ENCODE peak calls at places on chromosome 10, in four cellular contexts. I, S, P and V are unnamed samples.

GRCh38 chr10:86070278-86070677 is 296.3 kb downstream of the GRID1 start:
- DNase-seq in I (peak; percentile 4), S (no peak), P (no peak), V (no peak)

GRCh38 chr10:89609730-89610393 is 35.2 kb downstream of the PANK1 start:
- DNase-seq in I (no peak), S (no peak), P (no peak), V (no peak)

GRCh38 chr10:74380780-74381179 is 229.8 kb downstream of the ADK start:
- DNase-seq in I (no peak), S (no peak), P (no peak), V (no peak)

GRCh38 chr10:107649249-107649648 is 484.7 kb upstream of the SORCS1 start:
- DNase-seq in I (no peak), S (no peak), P (no peak), V (no peak)

GRCh38 chr10:114682532-114682931 is 24.5 kb upstream of the ABLIM1 start:
- DNase-seq in I (no peak), S (no peak), P (no peak), V (no peak)

GRCh38 chr10:119896937-119897336 is 4.4 kb downstream of the SEC23IP start:
- DNase-seq in I (peak; percentile 80), S (peak; percentile 30), P (peak; percentile 61), V (no peak)

GRCh38 chr10:15344256-15344875 is 26.7 kb downstream of the FAM171A1 start:
- DNase-seq in I (no peak), S (no peak), P (no peak), V (no peak)

GRCh38 chr10:8183241-8183704 is 128.8 kb downstream of the GATA3 start:
- DNase-seq in I (no peak), S (no peak), P (no peak), V (no peak)

GRCh38 chr10:89236221-89236620 is 15.4 kb downstream of the LIPA start:
- DNase-seq in I (no peak), S (no peak), P (no peak), V (no peak)

GRCh38 chr10:69467928-69468770 is 16.9 kb downstream of the TSPAN15 start:
- DNase-seq in I (no peak), S (no peak), P (no peak), V (no peak)

GRCh38 chr10:122141821-122142651 is 129.1 kb upstream of the BTBD16 start:
- DNase-seq in I (no peak), S (no peak), P (no peak), V (no peak)

GRCh38 chr10:30645340-30645827 is 15.8 kb upstream of the LYZL2 start:
- DNase-seq in I (peak; percentile 74), S (no peak), P (no peak), V (no peak)

GRCh38 chr10:53536322-53536721 is 763.7 kb upstream of the MBL2 start:
- DNase-seq in I (no peak), S (no peak), P (no peak), V (no peak)

GRCh38 chr10:97321032-97321806 is 2.1 kb downstream of the FRAT1 start:
- DNase-seq in I (peak; percentile 73), S (no peak), P (peak; percentile 32), V (no peak)

GRCh38 chr10:9060314-9060713 is 1005.8 kb downstream of the GATA3 start:
- DNase-seq in I (no peak), S (no peak), P (no peak), V (no peak)

GRCh38 chr10:119206603-119207366 is 586 bp upstream of the GRK5 start:
- DNase-seq in I (peak; percentile 91), S (peak; percentile 75), P (peak; percentile 89), V (peak; percentile 93)

GRCh38 chr10:74145133-74145532 is 5.5 kb downstream of the AP3M1 start:
- DNase-seq in I (no peak), S (no peak), P (no peak), V (no peak)

GRCh38 chr10:96622330-96622729 is 35.5 kb upstream of the TM9SF3 start:
- DNase-seq in I (no peak), S (no peak), P (no peak), V (no peak)

DNA sequence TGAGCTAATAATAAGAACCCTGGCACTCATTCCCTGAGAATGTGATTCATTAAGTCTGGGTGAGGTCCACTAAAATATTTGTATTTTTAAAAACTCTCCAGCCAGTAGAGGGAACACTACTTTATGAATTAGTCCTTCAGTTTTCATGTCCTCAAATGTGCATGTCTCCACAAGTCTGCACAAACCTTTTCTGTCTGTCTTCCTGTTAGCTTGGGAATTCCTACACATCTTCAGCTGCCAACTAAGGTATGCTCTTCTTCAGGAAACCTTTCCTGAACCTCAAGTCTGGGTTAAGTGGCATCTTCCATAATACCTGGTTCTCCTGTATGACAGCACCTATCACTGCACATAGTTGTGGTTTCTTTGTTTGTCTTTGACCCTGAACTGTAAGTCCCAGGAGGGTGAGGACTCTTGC is 119.6 kb upstream of the MKX start:
- DNase-seq in I (no peak), S (no peak), P (no peak), V (no peak)
- TF ChIP-seq CTCF in I (no peak), S (no peak), P (no peak), V (no peak)

DNA sequence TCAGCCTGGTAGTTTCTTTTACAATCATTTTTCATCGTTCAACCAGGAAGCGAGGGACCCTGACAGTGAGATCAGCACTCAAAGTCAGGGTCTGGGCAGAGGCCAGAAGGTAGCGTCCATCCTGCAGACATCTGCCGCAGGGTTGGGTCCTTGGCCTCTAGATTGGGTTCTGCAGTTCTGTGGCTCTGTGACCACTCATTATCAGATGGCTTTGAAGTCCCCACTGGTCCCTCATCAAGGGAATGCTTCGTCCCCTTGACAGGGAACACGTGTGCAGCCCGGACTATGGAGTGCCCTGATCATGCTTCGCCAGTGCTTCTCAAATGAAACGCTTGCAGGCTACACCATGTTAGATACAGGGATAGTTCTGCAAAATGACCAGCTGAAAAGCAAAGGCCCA is 64.1 kb downstream of the FRMPD2 start:
- DNase-seq in I (no peak), S (no peak), P (no peak), V (peak; percentile 89)
- TF ChIP-seq POLR2A in I (no peak), S (no peak), P (no peak), V (no peak)

GRCh38 chr10:22758862-22759261 is 44.5 kb upstream of the PIP4K2A start:
- DNase-seq in I (no peak), S (no peak), P (no peak), V (no peak)
- TF ChIP-seq CTCF in I (no peak), S (no peak), P (no peak), V (no peak)

DNA sequence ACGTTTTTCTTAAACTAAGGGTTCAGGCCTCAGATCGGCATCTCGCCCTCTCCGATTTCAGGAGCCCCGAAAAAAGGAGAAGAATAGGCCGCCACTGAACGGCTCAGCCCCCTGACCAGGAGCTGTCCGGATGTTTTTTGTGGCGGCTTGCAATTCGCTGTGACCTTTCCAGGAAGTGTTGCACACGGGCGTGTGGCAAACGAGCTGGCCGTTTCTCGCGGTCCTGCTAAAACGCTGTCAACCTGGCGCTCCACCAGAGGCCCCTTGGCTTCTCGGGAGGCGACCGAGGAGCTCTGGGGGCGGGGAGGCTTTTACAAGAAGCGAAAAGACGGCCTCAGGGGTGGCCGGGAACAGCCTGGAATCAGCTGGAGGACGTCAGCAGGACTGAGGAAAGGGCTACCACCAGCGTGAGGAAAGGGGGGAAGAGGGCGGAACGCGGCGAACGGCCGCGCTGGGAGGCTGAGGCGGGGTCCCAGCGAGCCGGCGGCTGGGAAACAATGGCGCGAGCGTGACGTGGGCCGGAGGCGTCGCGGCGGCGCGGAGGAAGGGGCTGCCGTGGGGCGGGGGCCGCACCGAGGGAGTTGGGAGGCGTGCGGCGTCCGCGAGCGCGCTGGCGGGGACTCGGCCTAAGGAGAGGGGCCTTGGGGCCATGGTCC is 493 bp downstream of the NT5C2 start:
- DNase-seq in I (peak; percentile 91), S (peak; percentile 74), P (peak; percentile 80), V (peak; percentile 94)
- TF ChIP-seq POLR2A in I (peak; percentile 43), S (peak; percentile 18), P (no peak), V (no peak)

GRCh38 chr10:12633776-12634390 is 284.5 kb downstream of the CAMK1D start:
- DNase-seq in I (no peak), S (no peak), P (no peak), V (peak; percentile 42)
- TF ChIP-seq CTCF in I (no peak), S (no peak), P (no peak), V (no peak)

GRCh38 chr10:112383325-112383724 is 9.4 kb downstream of the ACSL5 start:
- DNase-seq in I (no peak), S (no peak), P (peak; percentile 32), V (no peak)
- TF ChIP-seq POLR2A in I (no peak), S (no peak), P (no peak), V (no peak)

GRCh38 chr10:132942740-132943554 is 577 bp upstream of the CFAP46 start:
- DNase-seq in I (no peak), S (no peak), P (peak; percentile 16), V (no peak)

GRCh38 chr10:132940791-132941465 is 1.4 kb downstream of the CFAP46 start:
- DNase-seq in I (no peak), S (no peak), P (peak; percentile 17), V (no peak)

GRCh38 chr10:132943555-132944404 is 1.4 kb upstream of the CFAP46 start:
- DNase-seq in I (no peak), S (no peak), P (no peak), V (no peak)

GRCh38 chr10:132941640-132942051 is 724 bp downstream of the CFAP46 start:
- DNase-seq in I (no peak), S (no peak), P (peak; percentile 12), V (no peak)

DNA sequence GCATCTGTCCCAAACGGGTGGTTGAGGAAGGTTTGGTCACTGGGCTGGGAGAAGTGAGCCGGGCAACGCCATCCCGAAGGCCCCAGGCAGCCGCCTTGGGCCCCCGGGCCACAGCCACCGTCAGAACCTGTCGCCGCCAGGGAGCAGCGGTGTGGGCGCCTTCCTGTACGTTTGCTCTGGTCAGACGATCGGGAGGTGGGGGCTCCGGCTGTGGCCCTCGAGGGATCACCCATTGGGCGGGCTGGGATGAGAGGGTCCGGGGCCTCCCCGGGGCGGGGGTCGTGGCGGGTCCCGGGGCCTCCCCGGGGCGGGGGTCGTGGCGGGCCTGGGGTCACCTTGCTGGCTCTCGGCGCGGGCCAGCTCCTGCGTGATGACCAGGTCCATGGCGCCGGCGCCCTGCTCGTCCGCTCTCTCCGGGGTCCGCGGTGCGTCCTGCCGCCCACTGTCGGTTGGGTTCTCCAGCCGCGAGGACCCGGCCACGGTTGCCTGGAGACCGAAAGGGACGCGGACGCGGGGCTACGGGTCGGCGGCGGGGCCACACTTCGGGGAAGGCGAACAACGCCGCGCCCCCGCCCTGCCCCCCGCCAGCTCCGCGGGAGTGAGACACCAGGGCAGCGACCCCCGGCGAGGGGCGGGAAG is at the start of gene CFAP46:
- DNase-seq in I (no peak), S (no peak), P (peak; percentile 68), V (no peak)
- TF ChIP-seq CTCF in I (no peak), S (no peak), P (no peak), V (no peak)

GRCh38 chr10:124566981-124567835 is 105.6 kb downstream of the LHPP start:
- DNase-seq in I (peak; percentile 46), S (no peak), P (no peak), V (no peak)
- TF ChIP-seq POLR2A in I (no peak), S (no peak), P (no peak), V (no peak)

GRCh38 chr10:64430690-64431323 is 909.6 kb downstream of the REEP3 start:
- DNase-seq in I (no peak), S (no peak), P (no peak), V (no peak)
- TF ChIP-seq CTCF in I (no peak), S (no peak), P (no peak), V (no peak)